ENCODE peak calls at places on chromosomes 4 and X, in ten cellular contexts. D is testis, T is stomach, F is HCT116, E is uterus, R is esophagus muscularis mucosa, S is esophagus squamous epithelium, K is H1, L is tibial nerve, I is ovary. B is an unnamed sample.

GRCh38 chrX:7115557-7115956 is 32.0 kb upstream of the STS start:
- DNase-seq in I (peak; percentile 74), L (no peak), E (no peak), F (no peak), T (no peak), K (no peak), S (no peak), R (no peak), D (peak; percentile 15), B (no peak)

GRCh38 chr4:15385928-15386327 is 41.9 kb upstream of the C1QTNF7 start:
- DNase-seq in K (no peak), I (peak; percentile 56), R (no peak), D (peak; percentile 49), E (peak; percentile 29), T (no peak), L (no peak), F (no peak), S (no peak), B (no peak)

GRCh38 chr4:99564921-99565320 is 1.1 kb upstream of the TRMT10A start:
- DNase-seq in D (no peak), I (no peak), F (no peak), T (no peak), L (no peak), R (no peak), E (no peak), S (no peak), K (no peak), B (no peak)

GRCh38 chrX:16610121-16610565 is 39.8 kb upstream of the S100G start:
- DNase-seq in L (no peak), R (no peak), I (no peak), E (no peak), S (no peak), K (no peak), F (no peak), T (no peak), D (no peak), B (no peak)

GRCh38 chr4:88908003-88908402 is 149.0 kb downstream of the FAM13A start:
- DNase-seq in E (no peak), K (no peak), I (no peak), T (no peak), R (no peak), L (no peak), S (no peak), D (no peak), F (no peak), B (no peak)

GRCh38 chr4:17111959-17112659 is 213.7 kb upstream of the LDB2 start:
- DNase-seq in S (no peak), T (no peak), K (peak; percentile 83), L (no peak), F (no peak), D (peak; percentile 58), E (no peak), I (no peak), R (peak; percentile 60), B (peak; percentile 17)

GRCh38 chr4:94581766-94582165 is 130.0 kb downstream of the PDLIM5 start:
- DNase-seq in T (no peak), K (no peak), D (no peak), S (no peak), I (no peak), L (no peak), R (no peak), E (no peak), F (no peak), B (no peak)

GRCh38 chrX:13689519-13690211 is 737 bp downstream of the RAB9A start:
- DNase-seq in D (no peak), L (no peak), E (no peak), F (no peak), I (no peak), K (no peak), R (no peak), T (no peak), S (no peak), B (no peak)

GRCh38 chrX:39337461-39337860 is 536.2 kb downstream of the MID1IP1 start:
- DNase-seq in R (no peak), F (no peak), L (no peak), K (no peak), S (no peak), D (no peak), T (no peak), I (peak; percentile 30), E (no peak), B (no peak)

GRCh38 chrX:30777575-30777974 is 111.5 kb downstream of the TAB3 start:
- DNase-seq in D (no peak), L (no peak), E (no peak), T (no peak), R (no peak), K (no peak), S (no peak), I (no peak), F (no peak), B (no peak)

GRCh38 chr4:80875642-80876041 is 154.9 kb upstream of the BMP3 start:
- DNase-seq in I (no peak), T (no peak), L (no peak), R (no peak), F (no peak), D (no peak), E (no peak), S (no peak), K (no peak), B (no peak)

GRCh38 chr4:76764251-76764650 is 133.7 kb downstream of the SOWAHB start:
- DNase-seq in D (no peak), S (no peak), R (no peak), T (no peak), L (no peak), E (no peak), I (no peak), K (no peak), F (no peak), B (no peak)

GRCh38 chrX:132401935-132402334 is 86.9 kb downstream of the MBNL3 start:
- DNase-seq in I (no peak), T (no peak), F (no peak), E (no peak), D (no peak), K (no peak), S (no peak), R (no peak), L (no peak), B (no peak)

GRCh38 chrX:41192880-41193279 is 107.6 kb downstream of the USP9X start:
- DNase-seq in T (no peak), I (no peak), K (no peak), L (no peak), R (no peak), E (no peak), F (no peak), D (no peak), S (no peak), B (no peak)

GRCh38 chrX:41200785-41201184 is 115.5 kb downstream of the USP9X start:
- DNase-seq in D (no peak), T (no peak), R (no peak), F (no peak), S (no peak), I (no peak), K (no peak), E (no peak), L (no peak), B (no peak)

DNA sequence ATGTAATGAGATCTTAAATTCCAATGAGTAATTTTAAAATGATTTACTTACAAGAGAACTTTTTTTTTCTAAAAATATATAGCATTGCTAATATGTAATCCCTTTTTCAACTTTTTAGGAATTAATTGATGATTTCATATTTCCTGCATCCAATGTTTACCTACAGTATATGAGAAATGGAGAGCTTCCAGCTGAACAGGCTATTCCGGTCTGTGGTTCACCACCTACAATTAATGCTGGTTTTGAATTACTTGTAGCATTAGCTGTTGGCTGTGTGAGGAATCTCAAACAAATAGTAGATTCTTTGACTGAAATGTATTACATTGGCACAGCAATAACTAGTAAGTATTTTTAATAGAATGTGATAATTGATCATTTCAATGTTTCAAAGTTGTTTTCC is 113.2 kb downstream of the USP9X start:
- DNase-seq in E (no peak), S (no peak), I (no peak), T (no peak), D (no peak), R (no peak), F (no peak), K (no peak), L (no peak), B (no peak)
- TF ChIP-seq POLR2A in E (no peak), S (no peak), I (no peak), T (no peak), D (no peak), R (no peak), F (no peak), K (no peak), L (no peak), B (no peak)

GRCh38 chrX:74259879-74260491 is 44.0 kb upstream of the ZCCHC13 start:
- DNase-seq in R (no peak), E (no peak), F (no peak), I (no peak), T (no peak), S (no peak), L (no peak), K (peak; percentile 54), D (no peak), B (no peak)
- H3K4me1 ChIP-seq in R (peaks cover 5% of the 10 kb centered on the region), E (no peaks in the 10 kb centered on the region), F (peaks cover 3% of the 10 kb centered on the region), I (no peaks in the 10 kb centered on the region), T (no peaks in the 10 kb centered on the region), S (no peaks in the 10 kb centered on the region), L (no peaks in the 10 kb centered on the region), K (peaks cover 16% of the 10 kb centered on the region), D (no peaks in the 10 kb centered on the region), B (no peaks in the 10 kb centered on the region)

GRCh38 chr4:105369988-105370387 is 103.9 kb downstream of the PPA2 start:
- DNase-seq in F (no peak), E (no peak), I (no peak), L (no peak), R (no peak), S (no peak), K (no peak), T (no peak), D (no peak), B (no peak)

GRCh38 chr4:105374071-105374470 is 99.8 kb downstream of the PPA2 start:
- DNase-seq in T (no peak), L (no peak), E (no peak), R (no peak), D (no peak), I (no peak), K (no peak), F (no peak), S (no peak), B (no peak)

GRCh38 chr4:105373324-105373723 is 100.5 kb downstream of the PPA2 start:
- DNase-seq in L (no peak), T (no peak), S (no peak), D (no peak), R (no peak), F (no peak), K (no peak), E (no peak), I (no peak), B (no peak)
- TF ChIP-seq POLR2A in L (no peak), T (no peak), S (no peak), D (no peak), R (no peak), F (no peak), K (no peak), E (no peak), I (no peak), B (no peak)

DNA sequence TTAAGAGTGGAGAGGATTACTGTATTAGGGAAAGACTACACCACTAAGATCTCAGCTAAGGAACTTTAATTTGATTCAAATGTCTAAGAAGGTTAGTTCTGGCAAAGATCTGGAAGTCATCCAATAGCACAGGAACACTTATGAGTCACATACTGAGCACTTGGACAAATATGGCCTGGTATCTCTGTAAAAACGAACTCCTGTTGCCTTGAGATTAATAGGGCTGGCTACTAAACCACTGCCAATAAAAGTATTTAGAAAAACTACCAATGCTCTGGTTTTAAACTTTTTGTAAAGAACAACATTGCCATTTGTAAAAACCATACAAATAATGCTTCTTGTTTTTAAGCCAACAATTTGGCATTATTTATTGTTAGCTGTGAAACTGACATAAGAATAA is 70.5 kb downstream of the SEC24D start:
- DNase-seq in D (no peak), L (no peak), K (no peak), F (peak; percentile 54), E (peak; percentile 52), I (no peak), T (no peak), S (no peak), R (no peak), B (no peak)
- H3K4me1 ChIP-seq in D (peaks cover 61% of the 10 kb centered on the region), L (peaks cover 32% of the 10 kb centered on the region), K (no peaks in the 10 kb centered on the region), F (peaks cover 5% of the 10 kb centered on the region), E (no peaks in the 10 kb centered on the region), I (peaks cover 12% of the 10 kb centered on the region), T (peaks cover 81% of the 10 kb centered on the region), S (peaks cover 32% of the 10 kb centered on the region), R (peaks cover 87% of the 10 kb centered on the region), B (peaks cover 20% of the 10 kb centered on the region)

B was measured in adrenal gland.